ENCODE peak calls at places on chromosomes 3 and 15, in six cellular contexts. K is fibroblast of lung; I is NCI-H1436; C is sciatic nerve; D is stimulated activated CD4-positive, alpha-beta T cell treated with anti-CD3 and anti-CD28 coated beads, TNF-alpha, amount 100 ng/mL, for 48 hours; Q is lower lobe of right lung. E is an unnamed sample.
A peak's percentile ranks its signal among the peaks of the same experiment; 100 is the strongest.

GRCh38 chr3:10888523-10889081 is 72.6 kb downstream of the SLC6A11 start:
- DNase-seq in Q (no peak), D (no peak), K (no peak), C (no peak), I (no peak), E (no peak)

GRCh38 chr3:56389213-56389830 is 78.9 kb downstream of the ERC2 start:
- DNase-seq in K (no peak), D (no peak), I (no peak), C (no peak), Q (no peak), E (no peak)

GRCh38 chr15:43920815-43921214 is 94.0 kb downstream of the WDR76 start:
- DNase-seq in Q (no peak), I (peak; percentile 80), D (no peak), K (peak; percentile 14), C (no peak), E (no peak)

GRCh38 chr3:85141-85540 is 111.4 kb upstream of the CHL1 start:
- DNase-seq in C (no peak), D (no peak), K (no peak), I (no peak), Q (no peak), E (no peak)

GRCh38 chr3:24299801-24300626 is 194.6 kb downstream of the THRB start:
- DNase-seq in K (peak; percentile 75), C (no peak), D (no peak), I (no peak), Q (no peak), E (no peak)

GRCh38 chr3:9397911-9398714 is 698 bp downstream of the SETD5 start:
- DNase-seq in K (peak; percentile 39), C (peak; percentile 73), D (no peak), I (no peak), Q (peak; percentile 56), E (no peak)

GRCh38 chr3:86547697-86548096 is 443.3 kb downstream of the VGLL3 start:
- DNase-seq in D (no peak), I (no peak), C (no peak), K (no peak), Q (no peak), E (no peak)

GRCh38 chr15:74541494-74542191 is 623 bp downstream of the ARID3B start:
- DNase-seq in C (peak; percentile 61), Q (peak; percentile 50), D (peak; percentile 61), I (peak; percentile 19), K (peak; percentile 40), E (no peak)

GRCh38 chr3:167882057-167882667 is 146.6 kb downstream of the SERPINI1 start:
- DNase-seq in I (peak; percentile 31), C (no peak), D (no peak), Q (no peak), K (peak; percentile 79), E (peak; percentile 62)

GRCh38 chr3:43638594-43639447 is 17.0 kb upstream of the ANO10 start:
- DNase-seq in C (no peak), I (no peak), D (peak; percentile 27), K (peak; percentile 39), Q (peak; percentile 60), E (no peak)

GRCh38 chr3:138066383-138066782 is 49.0 kb downstream of the DZIP1L start:
- DNase-seq in C (no peak), Q (no peak), D (no peak), I (no peak), K (no peak), E (no peak)

GRCh38 chr3:53102601-53103147 is 27.6 kb downstream of the RFT1 start:
- DNase-seq in K (no peak), Q (no peak), C (peak; percentile 13), I (no peak), D (peak; percentile 36), E (no peak)

GRCh38 chr15:41806291-41807181 is 21.4 kb upstream of the JMJD7 start:
- DNase-seq in Q (no peak), D (no peak), K (no peak), C (no peak), I (no peak), E (no peak)

GRCh38 chr3:23094890-23095462 is 108.2 kb upstream of the UBE2E2 start:
- DNase-seq in C (no peak), D (no peak), Q (no peak), K (peak; percentile 57), I (no peak), E (peak; percentile 17)

GRCh38 chr3:37918627-37919026 is 56.9 kb downstream of the CTDSPL start:
- DNase-seq in C (no peak), D (no peak), I (no peak), Q (no peak), K (no peak), E (no peak)

GRCh38 chr15:40038267-40038653 is 721 bp downstream of the SRP14 start:
- DNase-seq in C (no peak), I (no peak), D (no peak), Q (no peak), K (peak; percentile 35), E (no peak)

GRCh38 chr15:44193651-44194396 is 1.2 kb downstream of the FRMD5 start:
- DNase-seq in C (no peak), D (no peak), I (no peak), Q (no peak), K (peak; percentile 28), E (no peak)

GRCh38 chr3:20074226-20075063 is 34.2 kb downstream of the KAT2B start:
- DNase-seq in C (no peak), K (peak; percentile 35), D (no peak), Q (no peak), I (no peak), E (peak; percentile 34)

GRCh38 chr15:41882689-41883483 is 11.0 kb downstream of the SPTBN5 start:
- DNase-seq in K (no peak), C (no peak), I (no peak), Q (no peak), D (no peak), E (no peak)

GRCh38 chr15:39756806-39757522 is 25.7 kb downstream of the FSIP1 start:
- DNase-seq in Q (no peak), C (no peak), D (peak; percentile 15), I (peak; percentile 40), K (peak; percentile 89), E (peak; percentile 79)

GRCh38 chr3:18725668-18726407 is 300.7 kb upstream of the SATB1 start:
- DNase-seq in Q (no peak), K (no peak), C (no peak), D (no peak), I (no peak), E (no peak)

GRCh38 chr3:150329408-150329807 is 78.7 kb upstream of the TSC22D2 start:
- DNase-seq in C (no peak), I (no peak), K (no peak), D (no peak), Q (no peak), E (no peak)

GRCh38 chr3:153552887-153553604 is 391.0 kb downstream of the RAP2B start:
- DNase-seq in K (no peak), C (no peak), I (no peak), D (no peak), Q (no peak), E (no peak)

GRCh38 chr3:171383206-171384018 is 76.8 kb downstream of the TNIK start:
- DNase-seq in K (peak; percentile 72), I (no peak), C (no peak), Q (no peak), D (no peak), E (peak; percentile 13)

GRCh38 chr3:155218470-155218869 is 75.0 kb downstream of the STRIT1 start:
- DNase-seq in K (peak; percentile 8), D (no peak), I (no peak), C (no peak), Q (no peak), E (no peak)

GRCh38 chr3:122940628-122941086 is 86.9 kb downstream of the SEMA5B start:
- DNase-seq in I (no peak), Q (no peak), D (no peak), C (no peak), K (no peak), E (peak; percentile 67)

GRCh38 chr3:10570196-10570946 is 65.0 kb upstream of the ATP2B2 start:
- DNase-seq in I (no peak), C (peak; percentile 65), D (no peak), K (no peak), Q (no peak), E (no peak)

GRCh38 chr3:126131881-126132750 is 48.2 kb upstream of the SLC41A3 start:
- DNase-seq in C (peak; percentile 49), D (no peak), K (no peak), Q (peak; percentile 28), I (no peak), E (no peak)

GRCh38 chr15:75454471-75455418 is 3.3 kb upstream of the SIN3A start:
- DNase-seq in Q (peak; percentile 83), K (no peak), D (peak; percentile 82), I (peak; percentile 60), C (peak; percentile 85), E (no peak)

GRCh38 chr15:29534378-29534777 is 264.8 kb upstream of the NSMCE3 start:
- DNase-seq in D (no peak), I (no peak), K (no peak), C (no peak), Q (no peak), E (no peak)

GRCh38 chr3:143209715-143210059 is 90.1 kb downstream of the CHST2 start:
- DNase-seq in D (no peak), Q (no peak), C (no peak), I (no peak), K (no peak), E (no peak)

E was measured in fibroblast of the conjunctiva.